ENCODE peak calls at places on chromosomes 11 and 22, in five cellular contexts. A is neural crest cell, Q is endodermal cell, R is HFFc6, P is fibroblast of lung. H is an unnamed sample.

GRCh38 chr11:57491371-57492061 is 24.0 kb downstream of the SLC43A1 start:
- DNase-seq in A (peak), Q (peak), R (no peak), P (peak), H (peak)

GRCh38 chr11:106326087-106326486 is 248.6 kb downstream of the AASDHPPT start:
- DNase-seq in A (no peak), Q (no peak), R (no peak), P (no peak), H (no peak)

GRCh38 chr11:32870676-32871075 is 21.9 kb upstream of the QSER1 start:
- DNase-seq in A (no peak), Q (peak), R (no peak), P (no peak), H (peak)

GRCh38 chr22:23104109-23104971 is 34.0 kb downstream of the GNAZ start:
- DNase-seq in A (no peak), Q (no peak), R (no peak), P (no peak), H (no peak)

GRCh38 chr11:128240546-128240945 is 346.8 kb downstream of the ETS1 start:
- DNase-seq in A (no peak), Q (no peak), R (no peak), P (peak), H (no peak)

GRCh38 chr11:19511413-19512183 is 201.0 kb upstream of the NAV2 start:
- DNase-seq in A (no peak), Q (no peak), R (no peak), P (peak), H (no peak)

GRCh38 chr22:47550524-47551437 is 788.3 kb downstream of the TBC1D22A start:
- DNase-seq in A (no peak), Q (no peak), R (no peak), P (no peak), H (no peak)

GRCh38 chr11:10751581-10751940 is 515 bp downstream of the CTR9 start:
- DNase-seq in A (no peak), Q (no peak), R (no peak), P (no peak), H (no peak)

GRCh38 chr11:1830119-1830499 is 4.7 kb upstream of the SYT8 start:
- DNase-seq in A (no peak), Q (no peak), R (no peak), P (no peak), H (no peak)

GRCh38 chr22:24124247-24124646 is 57.0 kb upstream of the SUSD2 start:
- DNase-seq in A (no peak), Q (no peak), R (no peak), P (no peak), H (no peak)

GRCh38 chr11:123069878-123070821 is 8.2 kb upstream of the HSPA8 start:
- DNase-seq in A (no peak), Q (no peak), R (no peak), P (no peak), H (no peak)

GRCh38 chr11:65574147-65574962 is 1.5 kb upstream of the EHBP1L1 start:
- DNase-seq in A (peak), Q (peak), R (peak), P (peak), H (peak)

GRCh38 chr11:20111871-20112270 is 48.4 kb downstream of the DBX1 start:
- DNase-seq in A (no peak), Q (no peak), R (no peak), P (no peak), H (no peak)

GRCh38 chr11:11579012-11579755 is 42.6 kb downstream of the GALNT18 start:
- DNase-seq in A (no peak), Q (peak), R (no peak), P (no peak), H (no peak)

GRCh38 chr11:58829736-58830135 is 14.8 kb downstream of the GLYATL2 start:
- DNase-seq in A (no peak), Q (no peak), R (peak), P (peak), H (no peak)

GRCh38 chr11:58576792-58577440 is 1.3 kb upstream of the LPXN start:
- DNase-seq in A (no peak), Q (no peak), R (peak), P (peak), H (no peak)

GRCh38 chr22:45682069-45682468 is 10.4 kb downstream of the ATXN10 start:
- DNase-seq in A (no peak), Q (no peak), R (no peak), P (no peak), H (no peak)

GRCh38 chr11:359181-359714 is 10.1 kb upstream of the B4GALNT4 start:
- DNase-seq in A (no peak), Q (no peak), R (no peak), P (no peak), H (no peak)

GRCh38 chr11:40602866-40603578 is 856.4 kb downstream of the LRRC4C start:
- DNase-seq in A (no peak), Q (no peak), R (no peak), P (no peak), H (no peak)
- TF ChIP-seq CTCF in A (no peak), Q (no peak), R (no peak), P (no peak), H (no peak)

GRCh38 chr11:115610908-115611307 is 106.7 kb upstream of the CADM1 start:
- DNase-seq in A (no peak), Q (no peak), R (no peak), P (no peak), H (no peak)
- TF ChIP-seq CTCF in A (no peak), Q (no peak), R (no peak), P (no peak), H (no peak)

GRCh38 chr11:36790450-36790849 is 192.4 kb upstream of the RAG2 start:
- DNase-seq in A (no peak), Q (no peak), R (no peak), P (no peak), H (no peak)

GRCh38 chr11:36792870-36793541 is 195.0 kb upstream of the RAG2 start:
- DNase-seq in A (no peak), Q (peak), R (no peak), P (peak), H (no peak)

GRCh38 chr11:36791957-36792356 is 193.9 kb upstream of the RAG2 start:
- DNase-seq in A (no peak), Q (no peak), R (no peak), P (no peak), H (no peak)

GRCh38 chr11:36793542-36793926 is 195.5 kb upstream of the RAG2 start:
- DNase-seq in A (peak), Q (peak), R (no peak), P (peak), H (no peak)
- TF ChIP-seq CTCF in A (peak), Q (peak), R (no peak), P (peak), H (no peak)

DNA sequence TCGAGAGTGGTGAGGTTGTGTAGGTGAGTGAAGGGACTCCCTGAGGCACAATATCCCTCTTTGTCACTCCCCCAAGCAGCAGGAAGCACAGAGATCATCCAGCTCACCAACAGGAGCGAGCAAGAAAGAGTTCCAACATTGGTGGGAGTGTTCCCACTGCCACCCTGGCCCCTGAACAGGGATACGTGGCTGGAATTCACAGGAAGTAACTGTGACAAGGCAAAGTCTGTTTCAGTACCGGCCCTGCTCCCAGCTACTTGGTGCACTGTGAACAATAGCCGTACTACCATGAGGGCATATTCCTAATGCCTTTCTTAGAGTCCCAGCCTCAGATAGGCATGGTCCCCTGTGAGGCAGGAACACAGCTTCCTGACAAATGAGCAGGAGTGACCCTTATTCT is 1.9 kb upstream of the SLC37A2 start:
- DNase-seq in A (no peak), Q (no peak), R (no peak), P (no peak), H (no peak)
- TF ChIP-seq CTCF in A (no peak), Q (no peak), R (no peak), P (no peak), H (no peak)

DNA sequence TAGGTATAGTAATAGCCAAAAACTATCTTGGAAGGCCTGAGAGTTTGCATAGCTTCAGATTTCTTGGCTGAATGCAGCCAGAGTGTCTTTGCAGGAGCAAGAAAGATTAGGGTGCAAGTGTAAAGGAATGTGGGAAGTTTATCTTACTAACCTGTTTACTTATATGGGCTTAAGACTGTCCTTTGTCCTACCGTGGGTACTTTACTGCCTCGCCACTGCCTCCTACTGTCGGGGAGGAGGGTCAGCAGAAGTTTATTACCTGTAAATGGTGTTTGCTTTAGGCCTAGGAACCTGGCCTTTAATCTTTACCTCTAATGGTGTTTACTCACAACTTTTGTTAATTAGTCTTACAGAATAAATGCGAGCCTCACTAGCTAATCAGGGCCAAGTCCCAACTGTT is 633.8 kb downstream of the DLG2 start:
- DNase-seq in A (no peak), Q (peak), R (no peak), P (no peak), H (peak)
- TF ChIP-seq CTCF in A (peak), Q (peak), R (peak), P (peak), H (peak)

GRCh38 chr11:3959015-3959917 is 103.8 kb downstream of the STIM1 start:
- DNase-seq in A (no peak), Q (no peak), R (peak), P (peak), H (no peak)
- TF ChIP-seq CTCF in A (peak), Q (peak), R (peak), P (no peak), H (peak)

DNA sequence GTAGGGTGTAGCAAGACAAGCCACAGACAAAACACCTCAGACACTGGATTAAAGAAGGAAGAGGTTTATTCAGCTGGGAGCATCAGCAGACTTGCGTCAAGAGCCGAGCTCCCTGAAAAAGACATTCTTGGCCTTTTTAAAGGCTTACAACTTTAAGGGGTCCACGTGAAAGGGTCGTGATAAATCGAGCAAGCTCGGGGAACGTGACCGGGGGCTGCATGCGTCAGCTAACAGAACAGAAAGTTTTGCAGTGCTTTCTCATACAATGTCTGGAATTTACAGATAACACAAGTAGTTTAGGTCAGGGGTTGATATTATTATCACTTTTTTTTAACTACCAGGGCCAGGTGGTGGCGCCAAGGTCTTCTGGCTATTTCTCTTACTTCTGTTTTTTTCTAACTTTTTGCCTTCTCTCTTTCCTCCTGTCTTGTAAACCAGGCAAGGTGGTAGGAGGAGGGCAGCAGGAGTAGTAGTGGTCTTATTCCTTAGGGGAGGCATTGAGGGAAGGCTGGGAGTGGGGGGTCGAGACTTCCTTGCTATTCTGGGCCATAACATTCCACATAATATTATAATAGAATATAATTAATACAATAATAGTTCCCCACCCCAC is 631 bp upstream of the ALDH3B1 start:
- DNase-seq in A (no peak), Q (no peak), R (peak), P (peak), H (no peak)
- TF ChIP-seq CTCF in A (no peak), Q (peak), R (peak), P (no peak), H (no peak)

DNA sequence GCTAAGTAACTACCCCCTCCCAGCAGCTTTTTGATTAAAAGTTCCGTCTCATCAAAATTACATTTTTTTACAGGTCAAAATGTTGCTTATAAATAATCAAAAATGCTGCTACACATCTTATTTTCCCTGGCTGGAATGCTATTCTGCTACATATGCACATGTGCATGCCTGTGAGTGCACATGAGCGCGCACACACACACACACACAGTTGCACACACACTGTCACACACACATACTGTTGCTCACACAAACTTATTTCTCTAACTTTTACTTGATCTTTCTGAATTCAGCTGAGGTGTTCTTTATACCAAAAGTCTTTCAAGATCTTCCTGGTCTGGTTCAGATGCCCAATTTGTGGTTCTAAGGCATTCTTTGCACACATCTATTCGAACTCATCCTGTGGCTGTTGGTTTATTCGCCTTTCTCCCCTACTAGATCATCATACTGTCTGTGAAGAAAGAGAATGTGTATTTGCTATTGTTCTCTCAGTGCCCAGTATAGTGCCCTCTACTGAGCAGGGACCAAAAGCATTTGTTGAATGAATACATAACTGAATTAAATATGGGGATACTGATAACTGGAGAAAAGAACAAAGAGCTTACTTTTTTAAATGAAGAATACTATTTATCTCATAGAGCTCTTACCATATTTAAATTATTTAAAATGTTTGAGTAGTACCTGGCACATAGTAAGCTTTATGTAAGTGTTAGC is 68.1 kb upstream of the CCDC179 start:
- DNase-seq in A (no peak), Q (no peak), R (no peak), P (no peak), H (no peak)
- TF ChIP-seq CTCF in A (no peak), Q (peak), R (peak), P (no peak), H (no peak)

GRCh38 chr11:90639687-90640086 is 416.8 kb upstream of the CHORDC1 start:
- DNase-seq in A (no peak), Q (peak), R (no peak), P (peak), H (no peak)
- TF ChIP-seq CTCF in A (peak), Q (peak), R (peak), P (no peak), H (no peak)